ENCODE peak calls at places on chromosome 22, in six cellular contexts. J is endothelial cell, R is astrocyte of the spinal cord, B is stomach, E is lower lobe of right lung, Y is fibroblast of lung. S is an unnamed sample.

GRCh38 chr22:48918585-48919186 is 909.0 kb downstream of the BRD1 start:
- DNase-seq in Y (no peak), B (peak), R (no peak), E (no peak), J (no peak), S (no peak)

GRCh38 chr22:35311551-35311999 is 11.9 kb downstream of the TOM1 start:
- DNase-seq in B (no peak), J (no peak), E (no peak), R (no peak), Y (no peak), S (peak)

GRCh38 chr22:30309981-30310672 is 16.6 kb downstream of the TBC1D10A start:
- DNase-seq in J (no peak), R (no peak), E (peak), B (peak), Y (peak), S (peak)

GRCh38 chr22:30191049-30191701 is 55.4 kb downstream of the LIF start:
- DNase-seq in J (no peak), B (no peak), Y (no peak), R (no peak), E (no peak), S (no peak)

GRCh38 chr22:46783721-46784120 is 21.3 kb downstream of the TBC1D22A start:
- DNase-seq in R (no peak), Y (no peak), B (no peak), E (no peak), J (no peak), S (no peak)

GRCh38 chr22:32780726-32781310 is 20.7 kb upstream of the TIMP3 start:
- DNase-seq in E (no peak), Y (no peak), R (no peak), J (no peak), B (no peak), S (no peak)

GRCh38 chr22:46619830-46620501 is at the start of gene GRAMD4:
- DNase-seq in E (no peak), B (no peak), R (peak), J (no peak), Y (no peak), S (no peak)

GRCh38 chr22:37817705-37818311 is 5.4 kb upstream of the GALR3 start:
- DNase-seq in Y (peak), R (peak), E (peak), B (peak), J (peak), S (peak)

GRCh38 chr22:46055176-46055850 is 78.4 kb upstream of the WNT7B start:
- DNase-seq in E (peak), Y (no peak), B (peak), J (no peak), R (peak), S (no peak)

GRCh38 chr22:30892286-30892685 is 76.3 kb downstream of the MORC2 start:
- DNase-seq in J (no peak), Y (no peak), B (peak), R (no peak), E (no peak), S (no peak)

GRCh38 chr22:46085831-46086576 is 64.3 kb upstream of the PPARA start:
- DNase-seq in J (no peak), Y (peak), R (no peak), E (peak), B (peak), S (no peak)

GRCh38 chr22:17842386-17842785 is 68.1 kb upstream of the BID start:
- DNase-seq in E (no peak), Y (no peak), J (no peak), R (no peak), B (peak), S (no peak)

GRCh38 chr22:20154602-20155183 is 3.8 kb upstream of the CCDC188 start:
- DNase-seq in E (no peak), B (no peak), J (no peak), R (no peak), Y (no peak), S (no peak)
- TF ChIP-seq CTCF in E (no peak), B (no peak), J (no peak), R (no peak), Y (no peak), S (no peak)

DNA sequence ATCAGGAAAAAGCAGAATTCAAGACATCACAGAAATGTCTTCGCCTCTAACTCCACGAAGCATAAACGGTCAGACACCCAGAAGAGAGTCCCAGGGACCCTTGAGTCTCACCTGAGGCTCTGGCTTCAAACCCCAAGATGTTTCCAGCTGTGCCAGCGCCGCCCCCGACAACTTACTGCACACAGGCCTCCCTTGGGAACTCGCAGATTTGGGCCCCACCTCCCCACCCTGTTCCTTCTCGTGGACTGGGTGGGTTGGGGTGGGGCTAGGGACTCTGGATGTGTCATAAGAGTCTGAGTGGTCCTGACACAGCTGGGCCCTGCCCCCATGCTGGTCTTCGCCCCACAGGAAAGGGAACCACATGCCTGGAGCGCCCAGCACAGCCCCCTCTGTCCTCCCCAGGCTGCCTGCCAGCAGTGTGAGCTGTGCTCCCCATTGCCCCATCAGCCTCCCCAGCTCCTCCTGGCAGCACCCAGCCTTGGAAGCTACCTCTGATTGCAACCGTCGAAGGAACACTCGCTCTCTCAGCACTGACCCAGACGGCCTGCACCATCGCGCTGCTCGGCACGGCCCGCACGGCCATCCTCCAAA is 147.5 kb downstream of the CRYBB2 start:
- DNase-seq in E (peak), B (no peak), R (no peak), Y (peak), J (no peak), S (no peak)
- TF ChIP-seq CTCF in E (no peak), B (no peak), R (no peak), Y (no peak), J (peak), S (no peak)

GRCh38 chr22:16774911-16775529 is 50.2 kb downstream of the XKR3 start:
- DNase-seq in B (no peak), R (no peak), J (no peak), E (no peak), Y (no peak), S (no peak)
- TF ChIP-seq CTCF in B (no peak), R (no peak), J (no peak), E (no peak), Y (no peak), S (no peak)

GRCh38 chr22:23829845-23830372 is 8.9 kb downstream of the DERL3 start:
- DNase-seq in J (no peak), B (no peak), Y (peak), R (peak), E (no peak), S (no peak)

GRCh38 chr22:23833017-23833795 is 5.6 kb downstream of the DERL3 start:
- DNase-seq in B (no peak), J (no peak), R (no peak), E (peak), Y (no peak), S (no peak)

GRCh38 chr22:23832226-23833016 is 6.4 kb downstream of the DERL3 start:
- DNase-seq in R (no peak), J (no peak), B (no peak), Y (no peak), E (peak), S (no peak)

GRCh38 chr22:23831781-23832180 is 7.0 kb downstream of the DERL3 start:
- DNase-seq in Y (no peak), E (peak), R (no peak), B (no peak), J (no peak), S (no peak)

DNA sequence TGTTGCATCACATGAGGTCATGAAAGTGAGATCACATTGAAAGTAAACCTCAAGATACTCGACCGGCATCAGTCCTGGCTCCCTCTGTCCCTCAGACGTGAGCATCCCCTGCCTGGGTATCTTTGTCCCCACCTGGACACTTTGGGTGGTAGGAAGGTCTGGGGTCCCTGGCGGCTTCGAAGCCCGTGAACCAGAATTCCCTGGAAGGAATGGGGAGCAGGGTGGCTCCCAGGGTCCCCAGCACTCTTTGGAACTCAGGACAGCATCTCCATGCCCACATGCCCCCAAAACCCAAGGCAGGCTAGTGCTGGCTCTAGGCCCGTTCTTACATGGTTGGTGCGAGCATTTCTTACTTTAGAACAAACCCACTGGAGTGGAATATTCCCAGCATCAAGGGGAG is 7.5 kb downstream of the DERL3 start:
- DNase-seq in J (no peak), R (no peak), Y (no peak), B (no peak), E (peak), S (no peak)
- TF ChIP-seq CTCF in J (no peak), R (no peak), Y (no peak), B (no peak), E (no peak), S (no peak)

GRCh38 chr22:41951898-41952474 is at the start of gene SMIM45:
- DNase-seq in E (no peak), Y (no peak), B (no peak), J (no peak), R (no peak), S (no peak)
- TF ChIP-seq CTCF in E (no peak), Y (no peak), B (no peak), J (no peak), R (no peak), S (no peak)

GRCh38 chr22:50047346-50047745 is 10.8 kb downstream of the TTLL8 start:
- DNase-seq in J (no peak), R (no peak), B (no peak), Y (no peak), E (no peak), S (no peak)

GRCh38 chr22:50046019-50046415 is 12.1 kb downstream of the TTLL8 start:
- DNase-seq in R (no peak), Y (no peak), E (no peak), J (no peak), B (no peak), S (no peak)

GRCh38 chr22:50046481-50047245 is 11.4 kb downstream of the TTLL8 start:
- DNase-seq in B (no peak), R (no peak), Y (no peak), E (no peak), J (no peak), S (no peak)

GRCh38 chr22:50045211-50046018 is 12.7 kb downstream of the TTLL8 start:
- DNase-seq in J (no peak), B (no peak), R (no peak), Y (no peak), E (no peak), S (no peak)

DNA sequence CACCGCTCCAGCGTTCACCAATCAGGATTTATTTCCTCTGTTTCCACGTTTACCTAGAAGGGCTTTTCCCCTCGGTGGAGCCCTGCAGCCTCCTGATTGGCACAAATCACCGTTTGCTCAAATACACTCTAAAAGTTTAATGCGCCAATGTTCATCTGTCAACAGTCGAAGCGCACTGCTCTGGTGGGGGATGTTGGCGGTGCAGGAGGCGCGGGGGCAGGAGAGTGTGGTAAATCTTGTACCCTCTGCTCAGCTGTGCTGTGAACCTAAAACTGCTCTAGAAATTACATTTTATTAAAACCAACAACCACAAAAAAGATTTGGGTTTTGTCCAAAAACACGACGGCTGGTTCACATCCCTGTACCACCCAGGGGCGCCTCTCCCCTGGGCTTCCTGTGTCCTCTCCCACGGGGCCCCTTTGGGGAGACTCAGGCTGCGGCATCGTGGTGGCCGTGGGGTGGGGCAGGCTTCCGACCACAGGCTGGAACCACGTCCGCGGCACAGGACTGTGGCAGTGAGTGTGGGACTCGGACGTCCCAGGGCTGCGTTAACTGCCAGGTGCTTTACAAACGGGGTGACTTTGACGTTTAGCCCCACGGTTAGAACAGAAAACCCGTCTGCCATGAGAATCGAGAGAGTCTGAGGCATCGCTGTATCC is 13.5 kb downstream of the TTLL8 start:
- DNase-seq in J (no peak), B (no peak), Y (no peak), R (no peak), E (no peak), S (no peak)
- TF ChIP-seq CTCF in J (no peak), B (no peak), Y (no peak), R (no peak), E (no peak), S (no peak)

DNA sequence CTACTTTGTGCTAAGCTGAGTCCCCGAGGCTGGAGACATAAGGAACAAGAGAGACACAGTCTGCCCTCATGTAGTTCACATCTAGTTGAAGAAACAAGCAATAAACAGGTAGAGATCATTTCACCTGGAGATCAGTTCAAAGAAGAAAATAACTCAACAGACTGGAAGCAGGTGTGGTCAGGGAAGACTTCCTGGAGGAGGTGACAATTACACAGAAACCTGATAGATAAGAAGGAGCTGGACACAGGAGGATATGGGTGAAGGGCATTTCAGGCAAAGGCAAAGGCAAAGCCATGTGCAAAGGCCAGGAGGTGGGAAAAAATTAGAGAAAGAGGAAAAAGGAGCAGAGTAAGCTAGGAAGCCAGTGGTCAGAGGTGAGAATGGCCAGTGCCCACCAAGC is 115.6 kb downstream of the MN1 start:
- DNase-seq in Y (no peak), E (no peak), J (no peak), B (no peak), R (no peak), S (no peak)
- TF ChIP-seq CTCF in Y (no peak), E (no peak), J (no peak), B (no peak), R (no peak), S (no peak)

GRCh38 chr22:42633013-42633412 is 7.4 kb downstream of the ATP5MGL start:
- DNase-seq in R (no peak), E (no peak), J (no peak), B (no peak), Y (no peak), S (no peak)

GRCh38 chr22:42630211-42630610 is 10.2 kb downstream of the ATP5MGL start:
- DNase-seq in E (no peak), J (no peak), Y (no peak), R (no peak), B (no peak), S (peak)

GRCh38 chr22:42630901-42631602 is 9.3 kb downstream of the ATP5MGL start:
- DNase-seq in B (no peak), Y (no peak), E (no peak), J (no peak), R (peak), S (peak)

GRCh38 chr22:42635531-42635930 is 4.9 kb downstream of the ATP5MGL start:
- DNase-seq in E (no peak), Y (peak), B (peak), J (no peak), R (peak), S (no peak)

GRCh38 chr22:42632096-42632495 is 8.3 kb downstream of the ATP5MGL start:
- DNase-seq in Y (no peak), J (no peak), R (no peak), B (no peak), E (no peak), S (peak)
- TF ChIP-seq CTCF in Y (peak), J (no peak), R (peak), B (no peak), E (no peak), S (no peak)

DNA sequence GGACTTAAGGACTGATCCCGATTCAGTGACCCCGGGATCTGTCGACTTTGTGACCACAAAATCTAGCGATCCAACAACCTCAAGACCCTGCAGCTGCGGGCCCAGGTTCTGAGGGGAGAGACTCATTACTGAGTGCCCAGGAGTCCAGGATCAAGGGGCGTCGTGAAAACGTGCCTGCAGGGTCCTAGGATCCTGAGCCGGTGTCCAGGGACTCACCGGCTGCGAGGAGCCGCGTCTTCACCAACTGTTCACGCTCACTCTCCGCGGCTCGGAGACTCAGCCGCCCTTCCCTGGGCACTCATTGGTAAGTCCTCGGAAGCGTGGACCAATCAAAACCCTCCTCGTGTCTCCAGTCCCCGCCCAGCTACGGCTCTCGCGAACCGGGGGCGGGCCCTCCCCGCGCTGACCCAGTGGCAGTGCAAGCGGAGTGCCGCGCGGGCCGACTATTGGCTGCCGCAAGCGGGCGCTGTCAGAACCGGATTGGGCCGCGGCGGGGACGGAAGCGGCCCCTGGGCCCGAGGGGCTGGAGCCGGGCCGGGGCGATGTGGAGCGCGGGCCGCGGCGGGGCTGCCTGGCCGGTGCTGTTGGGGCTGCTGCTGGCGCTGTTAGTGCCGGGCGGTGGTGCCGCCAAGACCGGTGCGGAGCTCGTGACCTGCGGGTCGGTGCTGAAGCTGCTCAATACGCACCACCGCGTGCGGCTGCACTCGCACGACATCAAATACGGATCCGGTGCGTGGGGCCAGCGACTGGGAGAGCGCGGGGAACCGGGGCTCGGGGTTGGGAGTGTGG is at the start of gene SDF2L1:
- DNase-seq in E (peak), B (peak), J (peak), Y (peak), R (peak), S (peak)
- TF ChIP-seq CTCF in E (peak), B (peak), J (no peak), Y (no peak), R (no peak), S (no peak)